ENCODE peak calls at places on chromosome 10, in five cellular contexts. O, G, W, U and N are unnamed samples.

GRCh38 chr10:62045765-62046521 is 144.4 kb downstream of the ARID5B start:
- DNase-seq in W (no peak), U (no peak), G (no peak), O (no peak), N (no peak)

GRCh38 chr10:15791816-15792524 is 68.3 kb downstream of the MINDY3 start:
- DNase-seq in W (peak), G (no peak), O (no peak), U (no peak), N (no peak)

GRCh38 chr10:3208481-3209406 is 36.2 kb upstream of the PITRM1 start:
- DNase-seq in O (no peak), U (no peak), G (no peak), W (no peak), N (no peak)

GRCh38 chr10:131474426-131474825 is 162.9 kb upstream of the TCERG1L start:
- DNase-seq in G (no peak), U (no peak), W (no peak), O (no peak), N (no peak)

GRCh38 chr10:72322280-72323058 is 32.2 kb downstream of the DNAJB12 start:
- DNase-seq in G (no peak), U (peak), O (no peak), W (no peak), N (no peak)

GRCh38 chr10:78861456-78862327 is 207.1 kb upstream of the ZMIZ1 start:
- DNase-seq in W (no peak), G (no peak), U (no peak), O (no peak), N (no peak)

GRCh38 chr10:126405239-126405785 is 17.0 kb upstream of the ADAM12 start:
- DNase-seq in G (no peak), U (no peak), O (no peak), W (no peak), N (no peak)

GRCh38 chr10:90204956-90205695 is 503.7 kb downstream of the KIF20B start:
- DNase-seq in W (no peak), O (no peak), G (no peak), U (no peak), N (peak)

GRCh38 chr10:83606275-83606674 is 533.0 kb upstream of the GHITM start:
- DNase-seq in G (no peak), W (no peak), O (no peak), U (no peak), N (peak)

GRCh38 chr10:104258209-104258608 is 3.5 kb downstream of the GSTO1 start:
- DNase-seq in W (no peak), U (no peak), G (no peak), O (no peak), N (no peak)

GRCh38 chr10:101136708-101137121 is 5.6 kb downstream of the TLX1 start:
- DNase-seq in G (no peak), O (no peak), W (no peak), U (no peak), N (no peak)

GRCh38 chr10:100327007-100327700 is 2.9 kb downstream of the PKD2L1 start:
- DNase-seq in G (no peak), O (no peak), U (no peak), W (no peak), N (no peak)

GRCh38 chr10:78544447-78545085 is 510.9 kb downstream of the RPS24 start:
- DNase-seq in W (no peak), O (no peak), U (no peak), G (peak), N (no peak)

GRCh38 chr10:27158421-27158820 is 3.3 kb downstream of the MASTL start:
- DNase-seq in U (no peak), W (no peak), G (no peak), O (no peak), N (no peak)

GRCh38 chr10:99870051-99870730 is 87.8 kb downstream of the ABCC2 start:
- DNase-seq in U (no peak), O (no peak), G (no peak), W (no peak), N (no peak)

DNA sequence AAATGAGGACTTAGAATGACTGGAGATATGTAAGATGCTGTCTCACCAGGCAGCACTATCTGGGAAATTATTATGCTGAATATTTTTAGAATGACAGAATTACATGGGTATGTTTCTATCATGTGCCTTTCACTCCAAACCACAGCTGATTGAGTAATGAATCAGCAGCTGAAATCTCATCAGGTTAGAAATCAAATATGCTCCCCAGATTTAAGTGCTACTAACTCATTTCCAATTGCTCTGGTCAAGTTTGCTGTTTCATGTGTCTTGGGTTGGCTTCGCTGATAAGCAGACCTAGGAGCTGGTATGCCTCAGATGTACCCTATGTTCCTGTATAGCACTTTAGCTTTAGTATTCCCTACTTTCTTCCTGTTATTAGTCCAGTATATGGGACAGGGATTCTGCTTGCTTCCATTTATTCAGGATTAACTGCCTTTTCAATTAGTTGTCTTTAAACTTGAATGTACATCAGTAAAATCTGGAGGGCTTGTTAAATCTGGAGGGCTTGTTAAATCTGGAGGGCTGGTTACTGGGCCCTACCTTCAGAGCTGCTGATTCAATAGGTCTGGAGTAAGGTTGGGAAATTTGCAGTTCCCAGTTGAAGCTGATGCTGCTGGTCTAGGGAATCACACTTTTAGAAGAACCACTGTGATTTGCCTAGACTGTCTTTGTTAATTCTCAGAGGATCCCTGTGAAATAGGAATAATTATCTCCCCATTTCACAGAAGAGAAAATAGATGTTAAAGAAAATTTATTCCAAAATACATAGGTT is 172.9 kb downstream of the DKK1 start:
- DNase-seq in O (no peak), W (no peak), U (no peak), G (no peak), N (no peak)
- TF ChIP-seq CTCF in O (no peak), W (no peak), U (no peak), G (no peak), N (no peak)

GRCh38 chr10:59904431-59905065 is 1.8 kb downstream of the CCDC6 start:
- DNase-seq in W (no peak), U (no peak), O (no peak), G (no peak), N (no peak)
- H3K4me3 ChIP-seq in W (peak), U (peak), O (peak), G (peak), N (peak)

GRCh38 chr10:70114902-70115301 is 17.7 kb downstream of the AIFM2 start:
- DNase-seq in O (no peak), G (no peak), U (no peak), W (no peak), N (no peak)
- TF ChIP-seq CTCF in O (no peak), G (no peak), U (no peak), W (no peak), N (no peak)

DNA sequence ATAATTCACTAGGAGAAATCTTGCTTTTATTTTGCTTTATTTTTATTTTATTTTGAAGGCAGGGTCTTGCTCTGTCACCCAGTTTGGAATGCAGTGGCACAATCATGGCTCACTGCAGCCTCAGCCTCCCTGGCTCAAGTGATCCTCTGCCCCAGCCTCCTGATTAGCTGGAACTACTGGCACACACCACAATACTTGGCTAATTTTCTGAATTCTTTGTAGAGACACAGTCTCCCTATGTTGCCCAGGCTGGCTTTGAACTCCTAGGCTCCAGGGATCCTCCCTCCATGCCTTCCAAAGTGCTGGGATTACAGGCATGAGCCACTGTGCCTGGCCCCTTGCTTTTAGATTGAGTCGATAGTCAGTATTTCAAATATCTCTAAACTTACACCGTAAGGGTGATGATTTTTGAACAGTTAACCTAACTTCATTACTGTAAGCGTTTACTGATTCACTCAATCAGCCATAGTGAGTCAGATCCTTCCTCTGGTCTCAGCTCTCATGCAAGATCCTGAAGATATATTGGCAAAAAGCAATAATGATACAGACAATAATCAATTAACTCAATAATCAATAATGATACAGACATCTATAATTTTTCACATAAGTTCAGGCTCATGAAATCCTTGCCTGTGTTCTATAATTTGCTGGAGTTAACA is 239.5 kb downstream of the KIAA1217 start:
- DNase-seq in U (no peak), W (no peak), G (no peak), O (no peak), N (no peak)
- H3K4me3 ChIP-seq in U (no peak), W (no peak), G (no peak), O (peak), N (no peak)

DNA sequence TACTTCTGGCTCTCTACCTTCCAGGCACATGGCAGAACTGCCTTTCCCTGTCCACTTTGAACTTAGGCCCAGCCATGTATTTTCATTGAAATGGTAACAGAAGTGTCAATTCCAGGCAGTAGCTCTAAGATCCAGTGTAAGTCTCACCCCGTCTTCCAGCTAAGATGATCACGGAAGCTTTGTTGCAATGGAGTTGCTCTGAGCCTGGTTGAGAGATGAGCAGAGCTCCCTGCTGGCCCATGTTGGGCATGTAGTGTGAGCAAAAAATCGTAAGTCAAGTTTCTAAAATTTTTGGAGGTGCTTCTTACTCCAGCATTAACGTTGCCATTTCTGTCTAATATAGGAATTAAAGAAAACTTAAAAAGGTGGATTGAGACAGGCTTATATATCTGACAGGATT is 274.4 kb downstream of the IPMK start:
- DNase-seq in G (no peak), W (no peak), O (no peak), U (no peak), N (no peak)
- TF ChIP-seq CTCF in G (no peak), W (no peak), O (no peak), U (no peak), N (no peak)

DNA sequence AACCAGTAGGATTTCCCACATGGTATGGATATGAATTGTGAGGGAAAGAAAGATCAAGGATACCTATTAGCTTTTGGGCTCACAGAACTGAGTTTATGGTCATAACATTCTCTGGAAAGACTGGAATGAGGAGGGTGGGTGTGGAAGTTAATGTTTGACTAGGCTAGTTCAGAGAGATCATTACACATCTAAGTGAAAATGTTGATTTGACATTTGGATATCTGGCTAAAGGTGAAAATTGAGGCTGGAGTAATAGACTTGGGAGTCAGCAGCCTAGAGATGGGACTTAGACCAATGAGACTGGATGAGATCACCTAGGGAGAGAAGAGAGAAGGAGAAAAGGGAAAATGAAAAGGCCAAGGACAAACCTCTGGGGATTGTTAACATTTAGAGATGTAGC is 437.3 kb downstream of the CCSER2 start:
- DNase-seq in U (no peak), G (no peak), W (no peak), O (no peak), N (no peak)
- H3K4me3 ChIP-seq in U (no peak), G (no peak), W (no peak), O (no peak), N (no peak)

GRCh38 chr10:65708057-65708456 is 1217.8 kb upstream of the LRRTM3 start:
- DNase-seq in G (no peak), W (no peak), O (no peak), U (no peak), N (no peak)
- TF ChIP-seq CTCF in G (no peak), W (no peak), O (no peak), U (no peak), N (no peak)